ENCODE peak calls at places on chromosome 2, in five cellular contexts. P is adrenal gland, I is heart left ventricle, W is body of pancreas, T is esophagus squamous epithelium. M is an unnamed sample.

GRCh38 chr2:105604938-105605337 is 139.8 kb upstream of the NCK2 start:
- DNase-seq in P (peak), I (peak), T (no peak), W (no peak), M (peak)

GRCh38 chr2:192669505-192670082 is 474.9 kb upstream of the TMEFF2 start:
- DNase-seq in W (no peak), I (no peak), P (no peak), T (no peak), M (no peak)

GRCh38 chr2:101677657-101678056 is 19.9 kb upstream of the MAP4K4 start:
- DNase-seq in P (no peak), W (no peak), I (no peak), T (no peak), M (no peak)

GRCh38 chr2:231554748-231555545 is 24.7 kb upstream of the NMUR1 start:
- DNase-seq in P (peak), T (no peak), W (no peak), I (peak), M (peak)

GRCh38 chr2:234451852-234452625 is 44.8 kb downstream of the ARL4C start:
- DNase-seq in I (no peak), W (no peak), P (no peak), T (no peak), M (no peak)

GRCh38 chr2:162475661-162476060 is 131.7 kb downstream of the GCA start:
- DNase-seq in P (no peak), I (no peak), T (no peak), W (peak), M (no peak)

GRCh38 chr2:171587567-171587966 is 65.3 kb downstream of the CYBRD1 start:
- DNase-seq in T (no peak), P (no peak), W (no peak), I (no peak), M (no peak)

GRCh38 chr2:9699139-9699823 is 68.5 kb upstream of the YWHAQ start:
- DNase-seq in I (no peak), P (no peak), W (no peak), T (no peak), M (peak)

GRCh38 chr2:232761301-232761907 is 15.0 kb downstream of the KCNJ13 start:
- DNase-seq in T (no peak), P (peak), I (no peak), W (no peak), M (no peak)

GRCh38 chr2:3289526-3289925 is 88.1 kb downstream of the EIPR1 start:
- DNase-seq in T (no peak), I (no peak), W (no peak), P (no peak), M (peak)

GRCh38 chr2:1553671-1554295 is 140.5 kb downstream of the TPO start:
- DNase-seq in T (no peak), P (no peak), I (no peak), W (no peak), M (no peak)

GRCh38 chr2:31335921-31336570 is 78.5 kb downstream of the XDH start:
- DNase-seq in T (no peak), P (no peak), W (no peak), I (no peak), M (no peak)

GRCh38 chr2:9347411-9347853 is 75.9 kb downstream of the ITGB1BP1 start:
- DNase-seq in T (no peak), I (peak), P (peak), W (peak), M (peak)

GRCh38 chr2:239574434-239575156 is 173.8 kb upstream of the HDAC4 start:
- DNase-seq in W (no peak), T (no peak), I (no peak), P (no peak), M (no peak)

GRCh38 chr2:236875906-236876505 is 209.7 kb upstream of the COPS8 start:
- DNase-seq in T (no peak), W (no peak), P (peak), I (peak), M (no peak)

GRCh38 chr2:71303849-71304248 is 27.7 kb upstream of the ZNF638 start:
- DNase-seq in W (no peak), T (no peak), I (no peak), P (no peak), M (no peak)

GRCh38 chr2:67974564-67975430 is 88.0 kb downstream of the C1D start:
- DNase-seq in T (no peak), W (peak), I (peak), P (peak), M (no peak)

GRCh38 chr2:25845843-25846505 is 32.3 kb downstream of the ASXL2 start:
- DNase-seq in T (no peak), W (no peak), P (peak), I (no peak), M (no peak)

GRCh38 chr2:10305254-10305635 is 2.5 kb downstream of the HPCAL1 start:
- DNase-seq in T (no peak), W (no peak), P (peak), I (no peak), M (no peak)

GRCh38 chr2:206212673-206213513 is 53.2 kb downstream of the EEF1B2 start:
- DNase-seq in W (no peak), T (no peak), P (no peak), I (no peak), M (no peak)

GRCh38 chr2:152558174-152559091 is 158.8 kb downstream of the PRPF40A start:
- DNase-seq in I (no peak), P (no peak), W (no peak), T (no peak), M (no peak)

GRCh38 chr2:230714122-230714453 is 1.4 kb downstream of the CAB39 start:
- DNase-seq in I (no peak), T (no peak), W (no peak), P (peak), M (no peak)

GRCh38 chr2:230658877-230659652 is 53.6 kb upstream of the CAB39 start:
- DNase-seq in I (no peak), T (no peak), W (no peak), P (no peak), M (no peak)

GRCh38 chr2:56523815-56524214 is 340.0 kb downstream of the CCDC85A start:
- DNase-seq in I (no peak), P (no peak), W (no peak), T (no peak), M (no peak)

GRCh38 chr2:72010647-72011355 is 136.9 kb downstream of the CYP26B1 start:
- DNase-seq in I (no peak), T (no peak), P (no peak), W (no peak), M (no peak)

GRCh38 chr2:240568678-240569522 is 616 bp downstream of the RNPEPL1 start:
- DNase-seq in W (peak), T (no peak), P (peak), I (peak), M (peak)

GRCh38 chr2:75290600-75291140 is 91.3 kb upstream of the TACR1 start:
- DNase-seq in P (no peak), I (no peak), W (no peak), T (no peak), M (no peak)

GRCh38 chr2:70391988-70392387 is 90.1 kb upstream of the FAM136A start:
- DNase-seq in W (no peak), I (no peak), T (no peak), P (no peak), M (no peak)

GRCh38 chr2:229591611-229592010 is 122.7 kb downstream of the DNER start:
- DNase-seq in T (no peak), W (no peak), P (no peak), I (no peak), M (no peak)

GRCh38 chr2:12890071-12890470 is 173.3 kb downstream of the TRIB2 start:
- DNase-seq in T (no peak), W (no peak), P (no peak), I (no peak), M (no peak)

GRCh38 chr2:145431181-145431951 is 911.4 kb upstream of the ZEB2 start:
- DNase-seq in I (no peak), T (no peak), P (no peak), W (peak), M (no peak)

GRCh38 chr2:55894720-55895119 is 28.9 kb downstream of the EFEMP1 start:
- DNase-seq in P (no peak), W (no peak), I (no peak), T (no peak), M (no peak)

GRCh38 chr2:215796160-215796559 is 217.2 kb downstream of the MREG start:
- DNase-seq in P (peak), I (no peak), T (no peak), W (no peak), M (no peak)

GRCh38 chr2:135948642-135949355 is 36.6 kb downstream of the DARS1 start:
- DNase-seq in T (no peak), I (no peak), W (no peak), P (no peak), M (no peak)

GRCh38 chr2:235343869-235344268 is 150.0 kb upstream of the AGAP1 start:
- DNase-seq in I (no peak), P (peak), T (no peak), W (no peak), M (no peak)

GRCh38 chr2:47310801-47311560 is 92.0 kb upstream of the MSH2 start:
- DNase-seq in P (peak), W (peak), I (peak), T (no peak), M (peak)
- H3K4me3 ChIP-seq in P (no peak), W (no peak), I (no peak), T (no peak), M (no peak)

GRCh38 chr2:64201086-64201627 is 56.9 kb upstream of the PELI1 start:
- DNase-seq in I (no peak), P (no peak), T (no peak), W (no peak), M (no peak)

GRCh38 chr2:64192080-64192479 is 47.9 kb upstream of the PELI1 start:
- DNase-seq in T (no peak), P (peak), I (no peak), W (no peak), M (no peak)

GRCh38 chr2:64192570-64193192 is 48.5 kb upstream of the PELI1 start:
- DNase-seq in P (peak), T (no peak), W (no peak), I (no peak), M (peak)

GRCh38 chr2:64202206-64202864 is 58.1 kb upstream of the PELI1 start:
- DNase-seq in T (no peak), P (no peak), I (no peak), W (no peak), M (no peak)

DNA sequence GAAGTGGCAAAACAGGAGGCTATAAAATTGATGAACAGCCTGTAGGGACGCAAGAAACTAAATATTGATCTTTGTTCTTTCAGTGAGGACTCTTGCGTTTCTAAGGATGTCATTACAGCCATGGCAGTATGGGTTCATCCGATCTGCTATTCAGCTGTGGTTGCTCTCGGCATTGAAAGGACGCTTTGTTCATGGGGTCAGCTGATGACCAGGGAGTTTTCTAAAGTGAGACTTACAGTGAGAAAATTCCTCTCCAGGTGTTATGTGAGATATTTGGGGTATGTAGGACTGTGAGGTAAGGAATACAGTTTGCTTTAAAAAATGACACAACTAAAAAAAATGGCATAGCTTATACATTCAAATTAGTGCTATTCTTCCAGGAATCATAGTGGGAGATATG is 52.8 kb upstream of the PELI1 start:
- DNase-seq in I (no peak), T (no peak), P (no peak), W (no peak), M (no peak)
- TF ChIP-seq POLR2A in I (no peak), T (no peak), P (no peak), W (no peak), M (no peak)

GRCh38 chr2:123732563-123732962 is 292.5 kb upstream of the CNTNAP5 start:
- DNase-seq in P (no peak), W (no peak), I (no peak), T (no peak), M (no peak)
- H3K4me3 ChIP-seq in P (no peak), W (no peak), I (no peak), T (no peak), M (no peak)

DNA sequence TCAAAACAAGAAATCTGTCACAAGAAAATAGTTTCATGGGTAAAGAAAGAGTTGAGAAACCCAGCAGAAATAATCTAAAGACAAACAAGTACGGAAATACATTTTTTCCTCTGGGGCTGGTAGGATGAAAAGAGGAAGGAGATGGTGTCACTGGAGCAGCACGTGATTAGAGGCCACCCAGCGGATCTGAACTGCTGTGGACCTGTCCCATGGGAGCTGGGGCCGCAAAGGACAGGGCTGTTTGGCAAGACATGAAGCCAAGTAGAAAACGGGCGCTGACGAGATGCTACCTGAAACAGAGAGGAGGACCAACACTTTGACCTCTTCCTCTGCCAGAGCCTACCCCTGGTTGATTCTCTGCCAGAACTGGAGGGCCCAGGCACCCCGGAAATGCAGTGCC is 295.4 kb upstream of the ATP5MC3 start:
- DNase-seq in T (no peak), P (peak), W (no peak), I (peak), M (no peak)
- TF ChIP-seq POLR2A in T (no peak), P (no peak), W (no peak), I (no peak), M (no peak)

GRCh38 chr2:112996635-112997034 is 8.6 kb upstream of the IL36A start:
- DNase-seq in W (no peak), T (no peak), I (no peak), P (no peak), M (no peak)
- H3K4me3 ChIP-seq in W (no peak), T (no peak), I (no peak), P (no peak), M (no peak)

GRCh38 chr2:64941751-64942150 is 47.4 kb upstream of the SLC1A4 start:
- DNase-seq in T (no peak), P (no peak), I (no peak), W (no peak), M (no peak)

GRCh38 chr2:64938607-64939285 is 50.5 kb upstream of the SLC1A4 start:
- DNase-seq in W (no peak), I (no peak), P (no peak), T (no peak), M (no peak)

GRCh38 chr2:64937341-64938230 is 51.6 kb upstream of the SLC1A4 start:
- DNase-seq in P (peak), I (no peak), T (no peak), W (no peak), M (no peak)

GRCh38 chr2:64941143-64941542 is 48.1 kb upstream of the SLC1A4 start:
- DNase-seq in W (no peak), T (no peak), P (no peak), I (no peak), M (no peak)

GRCh38 chr2:64939332-64939917 is 49.8 kb upstream of the SLC1A4 start:
- DNase-seq in T (no peak), W (no peak), I (no peak), P (no peak), M (no peak)
- TF ChIP-seq POLR2A in T (no peak), W (no peak), I (no peak), P (no peak), M (no peak)